ENCODE peak calls at places on chromosomes 12 and 14, in six cellular contexts. P, C, S, F, E and R are unnamed samples.

GRCh38 chr12:56518570-56518969 is 3.0 kb upstream of the RBMS2 start:
- DNase-seq in P (no peak), C (peak), S (no peak), F (no peak), E (no peak), R (no peak)

GRCh38 chr14:67245104-67245503 is 3.9 kb downstream of the PALS1 start:
- DNase-seq in P (no peak), C (no peak), S (no peak), F (no peak), E (no peak), R (no peak)

GRCh38 chr12:55063291-55063690 is 43.5 kb downstream of the NEUROD4 start:
- DNase-seq in P (no peak), C (no peak), S (peak), F (no peak), E (no peak), R (no peak)

GRCh38 chr12:42631507-42631906 is 42.0 kb upstream of the PRICKLE1 start:
- DNase-seq in P (no peak), C (peak), S (no peak), F (no peak), E (no peak), R (no peak)

GRCh38 chr12:12376636-12377448 is 20.0 kb downstream of the BORCS5 start:
- DNase-seq in P (peak), C (peak), S (peak), F (peak), E (peak), R (peak)

GRCh38 chr14:55731881-55732498 is 152.0 kb downstream of the KTN1 start:
- DNase-seq in P (peak), C (peak), S (peak), F (peak), E (peak), R (no peak)

GRCh38 chr12:10153271-10154144 is 18.4 kb downstream of the OLR1 start:
- DNase-seq in P (peak), C (peak), S (peak), F (peak), E (peak), R (peak)

GRCh38 chr12:60172266-60172665 is 576.4 kb downstream of the SLC16A7 start:
- DNase-seq in P (no peak), C (peak), S (no peak), F (no peak), E (no peak), R (no peak)

GRCh38 chr12:124917841-124918621 is 3.6 kb upstream of the UBC start:
- DNase-seq in P (peak), C (peak), S (no peak), F (no peak), E (no peak), R (peak)

GRCh38 chr12:121033625-121034349 is 5.3 kb downstream of the OASL start:
- DNase-seq in P (no peak), C (peak), S (no peak), F (no peak), E (no peak), R (no peak)

GRCh38 chr14:34098045-34098984 is 147.4 kb upstream of the EGLN3 start:
- DNase-seq in P (peak), C (peak), S (peak), F (no peak), E (peak), R (no peak)

GRCh38 chr12:97502600-97502999 is 40.0 kb downstream of the RMST start:
- DNase-seq in P (no peak), C (no peak), S (no peak), F (no peak), E (no peak), R (no peak)

GRCh38 chr12:39575498-39575875 is 44.1 kb downstream of the ABCD2 start:
- DNase-seq in P (no peak), C (no peak), S (no peak), F (no peak), E (peak), R (no peak)

GRCh38 chr12:104285740-104286537 is 17.6 kb upstream of the EID3 start:
- DNase-seq in P (peak), C (no peak), S (no peak), F (peak), E (no peak), R (no peak)
- TF ChIP-seq EZH2phosphoT487 in P (no peak), C (no peak), S (no peak), F (no peak), E (no peak), R (no peak)

GRCh38 chr12:112656141-112656540 is 135.4 kb upstream of the RPH3A start:
- DNase-seq in P (no peak), C (no peak), S (no peak), F (no peak), E (no peak), R (no peak)
- H3K4me2 ChIP-seq in P (no peak), C (no peak), S (no peak), F (no peak), E (no peak), R (no peak)

GRCh38 chr12:34406996-34407300 is 384.7 kb downstream of the ALG10 start:
- DNase-seq in P (no peak), C (no peak), S (no peak), F (no peak), E (no peak), R (no peak)
- TF ChIP-seq EZH2phosphoT487 in P (no peak), C (no peak), S (no peak), F (no peak), E (no peak), R (no peak)

DNA sequence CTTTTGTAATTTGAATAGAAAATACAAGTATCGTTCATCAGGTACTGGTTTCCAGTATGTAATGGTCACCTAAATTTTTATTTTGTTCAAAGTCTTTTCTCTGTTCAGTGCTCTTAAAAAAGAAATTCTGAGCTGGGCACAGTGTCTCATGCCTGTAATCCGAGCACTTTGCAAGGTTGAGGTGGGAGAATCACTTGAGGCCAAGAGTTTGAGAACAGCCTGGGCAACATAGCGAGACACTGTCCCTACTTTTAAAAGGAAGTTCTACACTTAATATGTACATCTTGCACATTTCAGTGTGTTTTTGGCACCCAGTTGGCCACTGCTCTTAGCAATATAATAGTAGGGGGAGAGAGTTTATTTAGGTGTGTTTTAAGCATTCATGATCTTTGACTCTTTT is 27.9 kb downstream of the PCNX1 start:
- DNase-seq in P (no peak), C (no peak), S (no peak), F (no peak), E (no peak), R (no peak)
- H3K4me2 ChIP-seq in P (peak), C (peak), S (no peak), F (no peak), E (no peak), R (no peak)

DNA sequence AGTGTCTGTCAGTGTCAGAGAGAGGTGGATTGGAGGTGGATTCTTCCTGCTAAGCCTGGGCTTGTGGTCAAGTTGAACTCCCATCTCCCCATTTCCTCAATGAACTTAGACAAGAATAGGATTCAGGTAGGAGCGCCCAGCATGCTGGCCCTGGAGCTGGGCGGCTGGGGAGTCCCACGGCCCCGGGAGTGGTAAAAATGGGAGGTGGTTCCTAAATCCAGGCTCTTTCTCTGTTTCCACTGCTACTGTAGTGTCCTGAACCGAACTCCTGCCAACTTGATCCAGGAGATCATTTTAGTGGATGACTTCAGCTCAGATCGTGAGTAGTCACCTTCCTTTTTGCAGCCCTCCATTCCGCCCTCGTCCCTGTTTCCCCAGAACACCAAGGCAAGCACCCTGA is 65.1 kb downstream of the GALNT16 start:
- DNase-seq in P (no peak), C (no peak), S (no peak), F (no peak), E (no peak), R (no peak)
- TF ChIP-seq EZH2phosphoT487 in P (no peak), C (no peak), S (no peak), F (no peak), E (no peak), R (no peak)